ENCODE peak calls at places on chromosomes 13 and 19, in seven cellular contexts. G is ascending aorta; L is HCT116; H is CD4-positive, CD25-positive, alpha-beta regulatory T cell; F is CD8-positive, alpha-beta T cell; B is tibial artery; I is A673. J is an unnamed sample. For H3K36me3 and H3K27me3, the result is how much of the 10 kb centered on the place peaks cover.

GRCh38 chr19:29672933-29673336 is 7.7 kb downstream of the PLEKHF1 start:
- DNase-seq in H (peak), L (no peak), I (no peak), F (peak), G (no peak), B (peak), J (no peak)

GRCh38 chr13:25468330-25469178 is 96.8 kb downstream of the ATP8A2 start:
- DNase-seq in I (peak), B (no peak), L (no peak), G (no peak), F (no peak), H (peak), J (no peak)

GRCh38 chr13:107271226-107271625 is 703.3 kb upstream of the ARGLU1 start:
- DNase-seq in G (no peak), F (no peak), B (no peak), L (no peak), I (peak), H (no peak), J (peak)

GRCh38 chr13:40546047-40546446 is 120.4 kb downstream of the FOXO1 start:
- DNase-seq in G (no peak), I (no peak), F (no peak), B (no peak), H (no peak), L (no peak), J (no peak)

GRCh38 chr19:6963937-6964336 is 57.3 kb downstream of the MBD3L2B start:
- DNase-seq in G (no peak), B (no peak), H (peak), L (peak), F (peak), I (peak), J (no peak)

GRCh38 chr13:80307401-80307987 is 33.4 kb downstream of the SPRY2 start:
- DNase-seq in L (no peak), F (no peak), I (no peak), B (no peak), G (no peak), H (no peak), J (no peak)

GRCh38 chr13:67635754-67636153 is 405.6 kb upstream of the PCDH9 start:
- DNase-seq in I (peak), H (no peak), L (no peak), G (no peak), B (no peak), F (no peak), J (no peak)

GRCh38 chr13:39942901-39943273 is 287.4 kb downstream of the COG6 start:
- DNase-seq in I (peak), G (no peak), H (peak), L (peak), F (peak), B (peak), J (peak)

GRCh38 chr13:23087884-23088283 is 92.9 kb upstream of the SGCG start:
- DNase-seq in F (no peak), B (no peak), G (no peak), H (peak), L (peak), I (peak), J (peak)

GRCh38 chr13:106349080-106349841 is 186.2 kb downstream of the EFNB2 start:
- DNase-seq in I (no peak), G (no peak), H (no peak), F (no peak), L (peak), B (no peak), J (peak)

GRCh38 chr13:113558461-113558860 is 26.1 kb upstream of the TFDP1 start:
- DNase-seq in L (no peak), H (no peak), I (no peak), F (no peak), B (no peak), G (no peak), J (no peak)

GRCh38 chr13:91101436-91101835 is 246.1 kb upstream of the MIR17HG start:
- DNase-seq in L (no peak), G (no peak), I (peak), F (no peak), B (no peak), H (no peak), J (no peak)

DNA sequence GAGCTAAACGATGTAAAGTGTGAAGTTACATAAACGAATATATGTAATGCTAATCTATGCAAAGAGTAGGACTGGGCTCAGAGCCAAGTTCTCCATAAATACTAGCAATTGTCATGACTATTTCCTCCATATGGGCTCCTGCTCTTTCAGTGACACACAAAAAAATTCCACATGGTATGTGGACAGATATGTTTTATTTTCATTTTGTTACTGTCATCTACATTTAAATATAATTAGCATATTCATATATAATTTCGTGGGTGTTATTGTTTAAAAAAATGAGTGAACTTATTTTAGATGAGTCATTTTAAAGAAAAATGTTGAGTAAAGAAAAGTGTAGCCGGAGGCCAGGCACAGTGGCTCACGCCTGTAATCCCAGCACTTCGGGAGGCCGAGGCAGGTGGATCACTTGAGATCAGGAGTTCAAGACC is 5.0 kb upstream of the IGSF23 start:
- DNase-seq in F (no peak), G (no peak), H (no peak), L (no peak), B (no peak), I (peak), J (peak)
- H3K4me3 ChIP-seq in F (no peak), G (no peak), H (no peak), L (no peak), B (no peak), I (no peak), J (no peak)

GRCh38 chr13:46778879-46779278 is 18.1 kb downstream of the ESD start:
- DNase-seq in L (no peak), F (no peak), G (no peak), B (no peak), I (no peak), H (no peak), J (no peak)
- H3K36me3 ChIP-seq in L (under half), F (under half), G (under half), B (under half), I (half or more), H (half or more), J (under half)

DNA sequence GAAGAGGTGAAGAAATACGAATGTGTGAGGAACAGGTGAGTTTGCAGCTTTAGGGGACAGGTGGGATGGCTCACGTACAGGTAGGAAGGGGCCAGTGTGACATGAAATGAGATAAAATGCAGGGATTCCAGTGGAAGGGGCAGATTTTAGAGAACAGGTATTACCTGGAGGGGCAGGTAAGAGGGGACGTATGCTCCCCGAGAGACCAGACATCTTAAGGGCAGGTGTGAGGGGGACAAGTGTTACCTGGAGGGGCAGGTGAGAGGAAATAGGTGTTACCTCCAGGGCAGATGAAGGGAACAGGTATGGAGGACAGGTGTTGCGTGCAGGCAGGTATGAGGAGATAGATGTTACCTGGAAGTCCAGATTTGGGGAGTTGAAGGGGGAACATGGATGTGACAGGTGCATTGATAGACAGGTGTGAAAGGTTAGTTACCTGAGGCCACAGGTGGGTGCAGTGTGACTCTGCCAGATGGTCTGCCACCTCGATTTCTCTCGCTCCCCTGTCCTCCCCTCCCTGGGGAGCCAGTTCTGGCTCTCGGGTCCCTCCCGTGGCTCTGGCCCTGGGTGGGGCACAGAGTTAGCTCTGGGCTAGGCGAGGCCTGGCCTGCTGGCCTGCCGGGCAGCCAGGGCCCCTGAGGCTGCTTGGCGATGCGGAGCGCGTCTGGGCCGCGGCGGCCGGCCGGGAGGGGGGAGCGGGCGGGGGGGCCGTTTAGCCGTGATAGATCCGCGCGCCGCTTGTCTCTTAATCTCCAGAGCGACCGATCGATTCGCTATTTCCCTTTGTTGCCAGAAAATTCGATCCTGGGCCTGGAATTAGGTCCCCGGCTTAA is 2.0 kb downstream of the ERFL start:
- DNase-seq in L (no peak), G (no peak), H (no peak), I (no peak), F (no peak), B (no peak), J (no peak)
- H3K27me3 ChIP-seq in L (under half), G (under half), H (under half), I (under half), F (under half), B (under half), J (half or more)

GRCh38 chr19:14474827-14475226 is 327 bp downstream of the PTGER1 start:
- DNase-seq in I (no peak), L (no peak), G (no peak), H (no peak), F (no peak), B (no peak), J (no peak)
- H3K4me3 ChIP-seq in I (no peak), L (peak), G (no peak), H (no peak), F (no peak), B (no peak), J (no peak)

GRCh38 chr19:882871-883497 is 10.0 kb downstream of the MED16 start:
- DNase-seq in F (no peak), G (no peak), B (no peak), H (no peak), I (no peak), L (no peak), J (no peak)
- H3K36me3 ChIP-seq in F (under half), G (half or more), B (half or more), H (half or more), I (under half), L (under half), J (under half)

J was measured in bronchial epithelial cell.